ENCODE peak calls at places on chromosomes 7 and 10, in eight cellular contexts. T is bronchial epithelial cell; W is breast epithelium; X is naive thymus-derived CD4-positive, alpha-beta T cell; V is A673; D is aorta; S is uterus; R is neuronal stem cell. O is an unnamed sample. For H3K36me3, the result is how much of the 10 kb centered on the place peaks cover.

GRCh38 chr10:128047337-128047736 is 78.9 kb downstream of the MKI67 start:
- DNase-seq in T (peak), W (peak), X (peak), V (no peak), D (peak), S (peak), R (peak), O (peak)

GRCh38 chr10:100668001-100668400 is 77.4 kb upstream of the PAX2 start:
- DNase-seq in T (no peak), W (no peak), X (no peak), V (no peak), D (no peak), S (no peak), R (no peak), O (no peak)

GRCh38 chr7:153529100-153529499 is 523.1 kb upstream of the DPP6 start:
- DNase-seq in T (no peak), W (no peak), X (no peak), V (no peak), D (no peak), S (no peak), R (no peak), O (no peak)

GRCh38 chr10:78896169-78896931 is 172.4 kb upstream of the ZMIZ1 start:
- DNase-seq in T (no peak), W (no peak), X (no peak), V (no peak), D (no peak), S (no peak), R (no peak), O (no peak)

GRCh38 chr7:94289071-94289470 is 105.6 kb upstream of the COL1A2 start:
- DNase-seq in T (peak), W (peak), X (no peak), V (peak), D (peak), S (peak), R (peak), O (peak)

GRCh38 chr10:133334495-133335237 is 2.0 kb downstream of the CALY start:
- DNase-seq in T (no peak), W (no peak), X (peak), V (no peak), D (no peak), S (no peak), R (no peak), O (no peak)

GRCh38 chr7:74173866-74174605 is at the start of gene EIF4H:
- DNase-seq in T (peak), W (peak), X (peak), V (peak), D (peak), S (peak), R (peak), O (peak)

GRCh38 chr10:96112531-96112930 is 17.6 kb upstream of the ZNF518A start:
- DNase-seq in T (no peak), W (no peak), X (no peak), V (no peak), D (no peak), S (no peak), R (no peak), O (no peak)

GRCh38 chr7:38594931-38595330 is 36.2 kb downstream of the AMPH start:
- DNase-seq in T (no peak), W (no peak), X (no peak), V (no peak), D (no peak), S (no peak), R (no peak), O (no peak)

GRCh38 chr7:6480323-6480660 is 32.5 kb upstream of the DAGLB start:
- DNase-seq in T (no peak), W (no peak), X (no peak), V (no peak), D (no peak), S (no peak), R (no peak), O (no peak)
- H3K36me3 ChIP-seq in T (under half), W (under half), X (under half), V (under half), D (under half), S (under half), R (under half), O (under half)

DNA sequence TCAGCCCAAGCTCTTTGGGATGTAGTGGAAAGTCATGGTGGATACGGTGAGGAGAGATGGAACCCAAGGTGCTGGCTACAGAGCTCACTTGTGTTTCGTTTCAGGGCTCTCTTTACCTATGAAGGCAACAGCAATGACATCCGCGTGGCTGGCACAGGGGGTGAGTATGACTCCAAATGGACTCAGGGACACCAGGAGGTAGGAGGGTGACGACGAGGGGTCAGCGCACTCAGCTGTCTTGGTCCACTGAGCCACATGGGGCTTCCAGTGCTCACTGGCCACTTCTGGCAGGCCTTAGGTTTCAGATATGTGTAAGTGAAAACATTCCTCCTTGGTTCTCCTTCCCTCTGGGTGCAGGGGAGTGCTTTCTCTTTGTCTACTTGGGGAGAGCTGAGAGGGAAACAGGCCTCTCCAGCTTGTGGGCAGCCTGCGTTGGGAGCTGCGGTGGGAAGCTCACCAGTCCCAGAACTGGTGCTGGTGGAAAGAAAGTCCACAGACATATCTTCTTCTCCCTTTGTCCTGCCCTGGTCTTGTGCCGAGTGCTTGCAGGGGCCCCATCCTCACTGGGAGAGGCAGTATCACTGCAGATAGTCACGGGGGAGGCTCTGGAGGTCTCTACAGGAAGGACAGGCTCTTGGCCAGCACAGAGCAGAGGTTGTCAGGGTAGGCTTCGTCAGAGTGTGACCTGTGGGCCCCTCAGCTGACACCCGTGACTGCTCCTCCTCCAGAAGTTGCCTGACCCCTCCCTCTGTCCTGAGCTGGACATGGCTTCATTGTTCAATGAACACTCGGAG is 5.8 kb downstream of the DBNL start:
- DNase-seq in T (no peak), W (no peak), X (no peak), V (no peak), D (peak), S (no peak), R (no peak), O (no peak)
- H3K36me3 ChIP-seq in T (under half), W (under half), X (under half), V (under half), D (under half), S (under half), R (under half), O (under half)

GRCh38 chr10:114852197-114852596 is 30.6 kb downstream of the FHIP2A start:
- DNase-seq in T (no peak), W (no peak), X (no peak), V (no peak), D (no peak), S (no peak), R (no peak), O (no peak)
- H3K36me3 ChIP-seq in T (under half), W (under half), X (under half), V (half or more), D (under half), S (under half), R (under half), O (under half)

DNA sequence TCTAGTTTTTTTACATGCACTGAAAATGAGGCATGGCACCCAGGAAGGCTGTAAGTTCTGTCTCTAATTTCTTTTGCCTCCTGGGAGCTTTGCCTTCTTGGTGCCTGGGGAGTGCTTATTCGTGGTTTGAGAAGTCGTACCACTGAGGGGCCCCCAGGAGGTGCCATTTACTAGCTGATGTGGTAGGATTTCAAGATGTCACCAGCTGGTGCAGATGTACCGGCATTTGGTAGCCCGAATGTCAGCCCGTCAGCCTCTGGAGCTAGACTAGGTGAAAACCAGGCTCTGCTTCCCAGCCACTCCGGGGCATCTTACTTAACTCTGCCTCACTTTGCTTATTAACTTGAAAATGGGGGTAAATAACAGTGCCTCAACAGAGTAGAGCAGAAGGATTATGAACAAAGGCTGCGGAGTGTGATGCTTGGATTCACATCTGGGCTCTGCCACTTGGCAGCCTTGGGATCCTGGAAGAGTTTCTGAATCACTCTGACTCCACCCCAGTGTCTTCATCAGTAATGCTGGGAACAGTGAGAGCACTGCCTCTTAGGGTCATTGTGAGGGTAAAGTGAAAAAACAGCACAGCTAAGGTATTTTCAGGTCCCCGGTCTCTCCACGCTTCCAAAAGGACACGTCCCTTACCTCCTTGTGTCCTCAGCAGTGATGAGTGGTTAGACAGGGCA is 31.4 kb upstream of the BTBD16 start:
- DNase-seq in T (no peak), W (no peak), X (no peak), V (peak), D (no peak), S (no peak), R (no peak), O (no peak)
- H3K36me3 ChIP-seq in T (under half), W (under half), X (under half), V (under half), D (under half), S (under half), R (under half), O (under half)

GRCh38 chr7:102205915-102206314 is 80.8 kb upstream of the SH2B2 start:
- DNase-seq in T (no peak), W (no peak), X (no peak), V (no peak), D (no peak), S (no peak), R (no peak), O (no peak)

GRCh38 chr7:102202556-102202955 is 84.1 kb upstream of the SH2B2 start:
- DNase-seq in T (no peak), W (no peak), X (no peak), V (no peak), D (no peak), S (no peak), R (no peak), O (no peak)

GRCh38 chr7:102201576-102201975 is 85.1 kb upstream of the SH2B2 start:
- DNase-seq in T (no peak), W (no peak), X (no peak), V (no peak), D (no peak), S (no peak), R (no peak), O (no peak)

GRCh38 chr7:102204212-102204611 is 82.5 kb upstream of the SH2B2 start:
- DNase-seq in T (no peak), W (no peak), X (no peak), V (no peak), D (no peak), S (no peak), R (no peak), O (no peak)

DNA sequence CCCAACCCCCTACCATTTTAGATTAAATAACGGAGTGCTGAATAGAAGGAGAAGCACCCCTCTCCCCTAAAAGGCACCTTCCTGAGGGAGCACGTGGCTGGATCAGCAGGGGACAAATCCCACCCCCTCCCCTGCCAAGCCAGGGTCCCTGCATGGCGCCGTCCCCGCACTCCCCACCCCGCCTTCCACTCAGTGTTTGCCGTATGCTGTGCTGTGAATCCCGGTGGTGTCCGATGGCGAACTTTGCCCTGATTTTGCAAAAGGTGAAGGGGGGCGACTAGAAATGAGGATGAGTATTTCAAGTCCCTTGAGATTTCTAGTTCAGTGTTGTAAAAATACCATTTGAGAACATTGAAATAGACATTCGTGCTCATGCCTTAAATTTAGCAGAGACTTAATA is 83.5 kb upstream of the SH2B2 start:
- DNase-seq in T (no peak), W (no peak), X (no peak), V (no peak), D (no peak), S (no peak), R (no peak), O (no peak)
- H3K36me3 ChIP-seq in T (under half), W (under half), X (under half), V (under half), D (under half), S (under half), R (under half), O (under half)

DNA sequence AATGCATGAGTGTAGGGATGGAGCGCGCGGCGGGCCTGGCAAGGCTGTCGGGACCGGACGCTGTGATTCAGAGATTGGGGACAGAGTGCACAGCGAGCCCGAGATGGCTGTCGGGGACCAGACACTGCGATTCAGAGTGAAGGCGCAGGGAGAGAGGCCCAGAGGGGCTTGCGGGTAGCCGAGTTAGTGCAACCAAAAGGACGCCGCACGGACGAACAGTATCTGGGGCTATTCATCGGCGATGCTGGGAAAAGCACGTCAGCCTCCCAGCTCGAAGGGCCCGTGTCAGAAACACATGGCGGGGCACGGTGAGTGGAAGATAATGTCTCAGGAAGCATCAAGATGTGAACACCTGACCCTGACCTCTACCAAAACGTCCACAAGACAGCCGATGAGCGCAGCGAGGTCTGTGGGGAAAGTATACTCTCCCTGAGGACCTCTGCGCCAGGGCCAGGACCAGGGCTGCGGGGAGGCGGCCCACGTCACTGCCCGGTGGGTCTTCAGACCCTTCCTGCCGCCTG is 215.8 kb downstream of the ZMYND11 start:
- DNase-seq in T (no peak), W (no peak), X (no peak), V (no peak), D (peak), S (no peak), R (no peak), O (no peak)
- H3K36me3 ChIP-seq in T (under half), W (under half), X (under half), V (under half), D (under half), S (under half), R (under half), O (under half)

GRCh38 chr10:18607979-18608378 is 43.4 kb downstream of the NSUN6 start:
- DNase-seq in T (peak), W (no peak), X (no peak), V (no peak), D (no peak), S (no peak), R (no peak), O (no peak)
- H3K36me3 ChIP-seq in T (under half), W (under half), X (under half), V (under half), D (under half), S (under half), R (under half), O (under half)

DNA sequence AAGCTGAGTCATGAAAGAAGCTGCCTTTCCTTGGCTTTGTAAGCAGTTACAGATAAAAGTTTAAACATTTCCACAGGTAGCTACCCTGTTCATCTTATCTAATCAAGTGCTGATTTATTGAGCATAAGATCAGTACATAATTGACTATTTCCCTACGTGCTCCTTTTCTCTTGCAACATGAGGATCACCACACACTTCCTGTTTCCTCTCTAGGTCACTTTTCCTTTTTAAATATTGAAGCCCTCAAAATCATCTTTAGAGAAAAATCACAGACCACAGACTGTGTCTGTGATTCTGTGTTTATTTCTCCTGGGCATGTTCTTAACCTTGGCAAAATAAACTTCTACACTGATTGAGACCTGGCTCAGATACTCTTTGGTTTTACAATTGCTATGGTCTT is 69.5 kb downstream of the ZNF37A start:
- DNase-seq in T (no peak), W (no peak), X (no peak), V (no peak), D (no peak), S (no peak), R (no peak), O (no peak)
- H3K36me3 ChIP-seq in T (under half), W (under half), X (under half), V (under half), D (under half), S (under half), R (under half), O (under half)